ENCODE peak calls at places on chromosomes 16 and 17, in seven cellular contexts. I is K562, Q is cardiac muscle cell, Y is fibroblast of the aortic adventitia, Z is HCT116, B is ascending aorta, V is tibial nerve. C is an unnamed sample.

GRCh38 chr17:14091367-14091766 is 22.1 kb downstream of the COX10 start:
- DNase-seq in Z (no peak), B (no peak), Y (no peak), Q (no peak), V (no peak), I (no peak), C (no peak)

GRCh38 chr17:81397314-81398169 is 2.3 kb downstream of the BAHCC1 start:
- DNase-seq in B (no peak), I (no peak), Z (no peak), Q (peak; percentile 74), Y (peak; percentile 75), V (no peak), C (no peak)

GRCh38 chr17:65345261-65346060 is 208.3 kb downstream of the RGS9 start:
- DNase-seq in B (no peak), I (no peak), V (no peak), Q (peak; percentile 42), Y (no peak), Z (no peak), C (no peak)

GRCh38 chr16:89367538-89368059 is 122.8 kb downstream of the ANKRD11 start:
- DNase-seq in I (no peak), Z (no peak), Y (no peak), Q (no peak), V (no peak), B (no peak), C (no peak)

GRCh38 chr16:57863434-57864160 is 61.3 kb upstream of the KIFC3 start:
- DNase-seq in Q (peak; percentile 87), B (no peak), Z (peak; percentile 45), Y (peak; percentile 86), I (peak; percentile 55), V (peak; percentile 35), C (peak; percentile 40)

GRCh38 chr16:57123969-57124674 is 31.7 kb downstream of the CPNE2 start:
- DNase-seq in B (no peak), V (no peak), Z (no peak), Q (no peak), I (no peak), Y (no peak), C (no peak)

GRCh38 chr16:68246121-68246520 is 948 bp downstream of the PLA2G15 start:
- DNase-seq in V (no peak), Z (no peak), I (no peak), Q (no peak), Y (no peak), B (no peak), C (no peak)

GRCh38 chr17:74276561-74277009 is 2.6 kb downstream of the DNAI2 start:
- DNase-seq in Y (peak; percentile 65), Q (peak; percentile 79), I (no peak), B (no peak), V (peak; percentile 36), Z (no peak), C (no peak)

GRCh38 chr17:19728114-19728495 is 11.7 kb upstream of the SLC47A2 start:
- DNase-seq in Z (no peak), Y (peak; percentile 87), Q (peak; percentile 89), B (peak; percentile 47), V (peak; percentile 89), I (no peak), C (peak; percentile 72)

GRCh38 chr17:50514936-50515702 is 6.9 kb downstream of the MYCBPAP start:
- DNase-seq in Q (peak; percentile 78), B (no peak), Y (peak; percentile 35), V (peak; percentile 56), Z (no peak), I (no peak), C (no peak)

GRCh38 chr16:64589836-64590235 is 532.0 kb downstream of the CDH11 start:
- DNase-seq in I (no peak), Q (peak; percentile 60), Y (peak; percentile 4), V (no peak), Z (no peak), B (no peak), C (peak; percentile 67)

GRCh38 chr16:77353587-77354263 is 81.1 kb downstream of the ADAMTS18 start:
- DNase-seq in Y (no peak), I (no peak), Q (no peak), V (no peak), Z (no peak), B (no peak), C (no peak)

GRCh38 chr17:35293151-35293837 is 50.4 kb downstream of the SLFN5 start:
- DNase-seq in Y (peak; percentile 18), B (no peak), I (no peak), V (no peak), Z (no peak), Q (no peak), C (no peak)

GRCh38 chr16:4792951-4793513 is 2.1 kb upstream of the SMIM22 start:
- DNase-seq in B (no peak), V (no peak), I (no peak), Y (no peak), Q (no peak), Z (no peak), C (no peak)

GRCh38 chr16:84007946-84008345 is 34.6 kb downstream of the SLC38A8 start:
- DNase-seq in Y (no peak), B (no peak), I (no peak), Q (no peak), V (no peak), Z (no peak), C (no peak)

GRCh38 chr16:9798474-9798873 is 383.8 kb downstream of the GRIN2A start:
- DNase-seq in V (no peak), I (no peak), Z (no peak), Y (no peak), Q (no peak), B (no peak), C (no peak)

GRCh38 chr17:74274703-74275340 is 788 bp downstream of the DNAI2 start:
- DNase-seq in Z (no peak), B (no peak), I (no peak), V (no peak), Q (no peak), Y (no peak), C (no peak)

GRCh38 chr17:72946696-72947095 is 145.8 kb downstream of the SLC39A11 start:
- DNase-seq in I (no peak), Z (no peak), V (no peak), Y (no peak), Q (no peak), B (no peak), C (no peak)

GRCh38 chr16:23145186-23145585 is 4.1 kb downstream of the USP31 start:
- DNase-seq in Q (no peak), B (no peak), V (no peak), Z (no peak), Y (no peak), I (no peak), C (no peak)

GRCh38 chr16:71645450-71645849 is 19.5 kb downstream of the MARVELD3 start:
- DNase-seq in I (peak; percentile 47), Q (peak; percentile 68), B (no peak), V (no peak), Z (no peak), Y (peak; percentile 16), C (no peak)

GRCh38 chr16:55470533-55471371 is 8.2 kb upstream of the MMP2 start:
- DNase-seq in B (no peak), I (no peak), V (peak; percentile 44), Q (peak; percentile 54), Y (peak; percentile 77), Z (no peak), C (no peak)

GRCh38 chr17:9151091-9151490 is 129.8 kb downstream of the NTN1 start:
- DNase-seq in Z (no peak), Q (no peak), Y (no peak), B (no peak), V (no peak), I (no peak), C (no peak)

GRCh38 chr17:37088459-37088858 is 139.7 kb downstream of the AATF start:
- DNase-seq in B (no peak), Z (no peak), V (no peak), Y (no peak), Q (peak; percentile 34), I (no peak), C (no peak)

GRCh38 chr16:55830658-55831294 is 2.1 kb downstream of the CES1 start:
- DNase-seq in Z (no peak), I (no peak), V (no peak), Q (no peak), B (no peak), Y (no peak), C (no peak)

GRCh38 chr16:85169333-85170065 is 57.2 kb upstream of the CIBAR2 start:
- DNase-seq in V (no peak), Z (no peak), Y (peak; percentile 34), Q (peak; percentile 57), I (peak; percentile 53), B (no peak), C (no peak)

GRCh38 chr17:51643702-51644490 is 383.6 kb downstream of the UTP18 start:
- DNase-seq in B (no peak), Z (no peak), Y (no peak), V (no peak), Q (no peak), I (no peak), C (no peak)
- H3K4me3 ChIP-seq in B (no peak overlapping the region), Z (no peak overlapping the region), Y (no peak overlapping the region), V (no peak overlapping the region), Q (no peak overlapping the region), I (no peak overlapping the region), C (no peak overlapping the region)

DNA sequence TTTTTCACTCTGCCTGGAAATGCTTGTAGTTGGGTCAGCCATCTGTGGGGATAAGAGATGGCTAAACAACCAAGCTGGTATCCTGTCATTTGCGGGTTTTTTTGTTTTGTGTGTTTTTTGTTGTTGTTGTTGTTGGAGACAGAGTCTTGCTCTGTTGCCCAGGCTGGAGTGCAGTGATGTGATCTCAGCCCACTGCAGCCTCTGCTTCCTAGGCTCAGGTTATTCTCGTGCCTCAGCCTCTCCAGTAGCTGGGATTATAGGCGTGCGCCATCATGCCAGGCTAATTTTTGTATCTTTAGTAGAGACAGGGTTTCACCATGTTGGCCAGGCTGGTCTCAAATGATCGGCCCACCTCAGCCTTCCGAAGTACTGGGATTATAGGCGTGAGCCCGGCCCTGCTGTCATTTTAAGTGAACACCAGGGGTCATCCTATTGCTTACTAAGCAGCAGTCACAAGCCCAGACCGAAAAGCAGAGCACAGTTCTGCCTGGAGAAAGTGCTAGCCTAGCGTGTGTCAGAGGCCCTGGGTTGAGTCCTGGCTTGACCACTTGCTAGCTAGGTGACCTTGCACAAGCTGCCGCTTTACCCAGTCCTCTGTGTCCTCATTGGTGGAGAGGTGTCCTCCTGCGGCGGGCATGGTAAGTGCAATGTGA is 4.6 kb downstream of the SMCR8 start:
- DNase-seq in Z (no peak), Y (peak; percentile 74), Q (peak; percentile 77), V (no peak), I (peak; percentile 55), B (no peak), C (no peak)
- H3K4me3 ChIP-seq in Z (no peak overlapping the region), Y (peak overlapping the region; percentile 49), Q (no peak overlapping the region), V (no peak overlapping the region), I (no peak overlapping the region), B (no peak overlapping the region), C (no peak overlapping the region)

GRCh38 chr16:31427441-31428276 is 501 bp downstream of the COX6A2 start:
- DNase-seq in Z (no peak), B (no peak), Y (peak; percentile 50), Q (peak; percentile 61), I (peak; percentile 63), V (no peak), C (no peak)
- H3K4me3 ChIP-seq in Z (no peak overlapping the region), B (peak overlapping the region; percentile 66), Y (peak overlapping the region; percentile 55), Q (no peak overlapping the region), I (no peak overlapping the region), V (peak overlapping the region; percentile 13), C (peak overlapping the region; percentile 25)

DNA sequence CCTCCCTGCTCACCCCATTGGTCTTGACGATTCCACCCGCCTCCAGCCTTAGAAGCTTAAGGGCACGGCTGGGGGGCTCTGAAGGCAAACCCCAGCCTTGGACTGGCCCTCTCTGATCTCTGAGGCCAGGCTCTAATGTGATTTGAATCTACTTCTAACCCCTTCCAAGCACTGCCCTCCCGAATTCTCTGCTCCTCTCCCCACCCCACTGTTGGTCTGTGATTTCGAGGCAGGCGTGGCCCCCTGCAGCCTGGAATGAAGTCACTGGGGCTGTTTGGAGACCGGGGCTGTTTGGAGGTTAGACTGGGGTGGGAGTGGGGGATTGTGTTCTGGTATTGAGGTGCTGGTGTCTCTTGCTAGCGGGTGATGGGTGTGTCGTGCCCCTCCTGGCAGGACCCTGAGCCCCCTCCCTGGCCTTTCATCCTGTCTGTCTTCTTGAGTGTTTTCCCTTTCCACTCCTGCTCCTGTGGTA is 2.2 kb downstream of the GRB7 start:
- DNase-seq in Q (no peak), I (peak; percentile 23), B (no peak), Z (no peak), V (no peak), Y (no peak), C (no peak)
- H3K4me3 ChIP-seq in Q (no peak overlapping the region), I (no peak overlapping the region), B (peak overlapping the region; percentile 47), Z (peak overlapping the region; percentile 84), V (no peak overlapping the region), Y (no peak overlapping the region), C (no peak overlapping the region)